ENCODE peak calls at places on chromosomes 5 and 9, in nine cellular contexts. One of them, this sample, is unnamed.

GRCh38 chr5:164119806-164120440 is 614.5 kb downstream of the MAT2B start:
- DNase-seq in DMS153: no peak
- DNase-seq in NCI-H774: no peak
- DNase-seq in dorsolateral prefrontal cortex: no peak
- DNase-seq in HCT116: no peak
- DNase-seq in EL: peak
- DNase-seq in stimulated activated CD4-positive, alpha-beta T cell treated with anti-CD3 and anti-CD28 coated beads, Interleukin-12 subunit alpha, Interleukin-12 subunit beta, amount 100 ng/mL, for 48 hours: no peak
- DNase-seq in T-helper 1 cell: no peak
- DNase-seq in BJ: no peak
- DNase-seq in this sample: peak

GRCh38 chr5:133051117-133051546 is 681 bp upstream of the HSPA4 start:
- DNase-seq in DMS153: no peak
- DNase-seq in NCI-H774: no peak
- DNase-seq in dorsolateral prefrontal cortex: no peak
- DNase-seq in HCT116: no peak
- DNase-seq in EL: no peak
- DNase-seq in stimulated activated CD4-positive, alpha-beta T cell treated with anti-CD3 and anti-CD28 coated beads, Interleukin-12 subunit alpha, Interleukin-12 subunit beta, amount 100 ng/mL, for 48 hours: no peak
- DNase-seq in T-helper 1 cell: no peak
- DNase-seq in BJ: no peak
- DNase-seq in this sample: no peak

GRCh38 chr5:164504141-164504772 is 998.8 kb downstream of the MAT2B start:
- DNase-seq in DMS153: no peak
- DNase-seq in NCI-H774: peak
- DNase-seq in dorsolateral prefrontal cortex: no peak
- DNase-seq in HCT116: peak
- DNase-seq in EL: peak
- DNase-seq in stimulated activated CD4-positive, alpha-beta T cell treated with anti-CD3 and anti-CD28 coated beads, Interleukin-12 subunit alpha, Interleukin-12 subunit beta, amount 100 ng/mL, for 48 hours: no peak
- DNase-seq in T-helper 1 cell: no peak
- DNase-seq in BJ: no peak
- DNase-seq in this sample: peak

GRCh38 chr9:80789831-80790230 is 899.5 kb downstream of the TLE1 start:
- DNase-seq in DMS153: no peak
- DNase-seq in NCI-H774: no peak
- DNase-seq in dorsolateral prefrontal cortex: no peak
- DNase-seq in HCT116: no peak
- DNase-seq in EL: no peak
- DNase-seq in stimulated activated CD4-positive, alpha-beta T cell treated with anti-CD3 and anti-CD28 coated beads, Interleukin-12 subunit alpha, Interleukin-12 subunit beta, amount 100 ng/mL, for 48 hours: no peak
- DNase-seq in T-helper 1 cell: no peak
- DNase-seq in BJ: no peak
- DNase-seq in this sample: no peak

GRCh38 chr5:77957-78804 is 13.8 kb upstream of the PLEKHG4B start:
- DNase-seq in DMS153: peak
- DNase-seq in NCI-H774: no peak
- DNase-seq in dorsolateral prefrontal cortex: no peak
- DNase-seq in HCT116: peak
- DNase-seq in EL: peak
- DNase-seq in stimulated activated CD4-positive, alpha-beta T cell treated with anti-CD3 and anti-CD28 coated beads, Interleukin-12 subunit alpha, Interleukin-12 subunit beta, amount 100 ng/mL, for 48 hours: no peak
- DNase-seq in T-helper 1 cell: no peak
- DNase-seq in BJ: peak
- DNase-seq in this sample: peak

GRCh38 chr9:137183980-137184595 is 4.3 kb downstream of the ANAPC2 start:
- DNase-seq in DMS153: no peak
- DNase-seq in NCI-H774: no peak
- DNase-seq in dorsolateral prefrontal cortex: no peak
- DNase-seq in HCT116: no peak
- DNase-seq in EL: no peak
- DNase-seq in stimulated activated CD4-positive, alpha-beta T cell treated with anti-CD3 and anti-CD28 coated beads, Interleukin-12 subunit alpha, Interleukin-12 subunit beta, amount 100 ng/mL, for 48 hours: no peak
- DNase-seq in T-helper 1 cell: no peak
- DNase-seq in BJ: no peak
- DNase-seq in this sample: no peak

GRCh38 chr5:102760815-102761214 is 5.7 kb downstream of the PAM start:
- DNase-seq in DMS153: no peak
- DNase-seq in NCI-H774: no peak
- DNase-seq in dorsolateral prefrontal cortex: no peak
- DNase-seq in HCT116: no peak
- DNase-seq in EL: no peak
- DNase-seq in stimulated activated CD4-positive, alpha-beta T cell treated with anti-CD3 and anti-CD28 coated beads, Interleukin-12 subunit alpha, Interleukin-12 subunit beta, amount 100 ng/mL, for 48 hours: no peak
- DNase-seq in T-helper 1 cell: no peak
- DNase-seq in BJ: no peak
- DNase-seq in this sample: no peak

GRCh38 chr9:134438204-134438788 is 112.0 kb downstream of the RXRA start:
- DNase-seq in DMS153: no peak
- DNase-seq in NCI-H774: no peak
- DNase-seq in dorsolateral prefrontal cortex: no peak
- DNase-seq in HCT116: no peak
- DNase-seq in EL: no peak
- DNase-seq in stimulated activated CD4-positive, alpha-beta T cell treated with anti-CD3 and anti-CD28 coated beads, Interleukin-12 subunit alpha, Interleukin-12 subunit beta, amount 100 ng/mL, for 48 hours: no peak
- DNase-seq in T-helper 1 cell: no peak
- DNase-seq in BJ: no peak
- DNase-seq in this sample: no peak

GRCh38 chr9:101366038-101366756 is 18.6 kb downstream of the BAAT start:
- DNase-seq in DMS153: no peak
- DNase-seq in NCI-H774: no peak
- DNase-seq in dorsolateral prefrontal cortex: no peak
- DNase-seq in HCT116: no peak
- DNase-seq in EL: peak
- DNase-seq in stimulated activated CD4-positive, alpha-beta T cell treated with anti-CD3 and anti-CD28 coated beads, Interleukin-12 subunit alpha, Interleukin-12 subunit beta, amount 100 ng/mL, for 48 hours: no peak
- DNase-seq in T-helper 1 cell: no peak
- DNase-seq in BJ: peak
- DNase-seq in this sample: no peak

GRCh38 chr9:14188011-14188410 is 125.9 kb downstream of the NFIB start:
- DNase-seq in DMS153: no peak
- DNase-seq in NCI-H774: no peak
- DNase-seq in dorsolateral prefrontal cortex: no peak
- DNase-seq in HCT116: no peak
- DNase-seq in EL: no peak
- DNase-seq in stimulated activated CD4-positive, alpha-beta T cell treated with anti-CD3 and anti-CD28 coated beads, Interleukin-12 subunit alpha, Interleukin-12 subunit beta, amount 100 ng/mL, for 48 hours: no peak
- DNase-seq in T-helper 1 cell: no peak
- DNase-seq in BJ: no peak
- DNase-seq in this sample: no peak

GRCh38 chr9:113720495-113720894 is 155.6 kb upstream of the ZNF618 start:
- DNase-seq in DMS153: no peak
- DNase-seq in NCI-H774: no peak
- DNase-seq in dorsolateral prefrontal cortex: no peak
- DNase-seq in HCT116: no peak
- DNase-seq in EL: no peak
- DNase-seq in stimulated activated CD4-positive, alpha-beta T cell treated with anti-CD3 and anti-CD28 coated beads, Interleukin-12 subunit alpha, Interleukin-12 subunit beta, amount 100 ng/mL, for 48 hours: no peak
- DNase-seq in T-helper 1 cell: no peak
- DNase-seq in BJ: no peak
- DNase-seq in this sample: no peak

GRCh38 chr5:105639068-105639467 is 2031.7 kb downstream of the EFNA5 start:
- DNase-seq in DMS153: no peak
- DNase-seq in NCI-H774: no peak
- DNase-seq in dorsolateral prefrontal cortex: no peak
- DNase-seq in HCT116: no peak
- DNase-seq in EL: no peak
- DNase-seq in stimulated activated CD4-positive, alpha-beta T cell treated with anti-CD3 and anti-CD28 coated beads, Interleukin-12 subunit alpha, Interleukin-12 subunit beta, amount 100 ng/mL, for 48 hours: no peak
- DNase-seq in T-helper 1 cell: no peak
- DNase-seq in BJ: no peak
- DNase-seq in this sample: no peak

GRCh38 chr5:136080483-136081180 is 51.8 kb downstream of the TGFBI start:
- DNase-seq in DMS153: no peak
- DNase-seq in NCI-H774: no peak
- DNase-seq in dorsolateral prefrontal cortex: peak
- DNase-seq in HCT116: peak
- DNase-seq in EL: peak
- DNase-seq in stimulated activated CD4-positive, alpha-beta T cell treated with anti-CD3 and anti-CD28 coated beads, Interleukin-12 subunit alpha, Interleukin-12 subunit beta, amount 100 ng/mL, for 48 hours: peak
- DNase-seq in T-helper 1 cell: peak
- DNase-seq in BJ: peak
- DNase-seq in this sample: peak

GRCh38 chr9:37410969-37411785 is 11.3 kb upstream of the GRHPR start:
- DNase-seq in DMS153: no peak
- DNase-seq in NCI-H774: no peak
- DNase-seq in dorsolateral prefrontal cortex: no peak
- DNase-seq in HCT116: no peak
- DNase-seq in EL: peak
- DNase-seq in stimulated activated CD4-positive, alpha-beta T cell treated with anti-CD3 and anti-CD28 coated beads, Interleukin-12 subunit alpha, Interleukin-12 subunit beta, amount 100 ng/mL, for 48 hours: peak
- DNase-seq in T-helper 1 cell: no peak
- DNase-seq in BJ: no peak
- DNase-seq in this sample: no peak

GRCh38 chr5:7728076-7728475 is 122.9 kb downstream of the CFAP90 start:
- DNase-seq in DMS153: no peak
- DNase-seq in NCI-H774: no peak
- DNase-seq in dorsolateral prefrontal cortex: no peak
- DNase-seq in HCT116: no peak
- DNase-seq in EL: no peak
- DNase-seq in stimulated activated CD4-positive, alpha-beta T cell treated with anti-CD3 and anti-CD28 coated beads, Interleukin-12 subunit alpha, Interleukin-12 subunit beta, amount 100 ng/mL, for 48 hours: no peak
- DNase-seq in T-helper 1 cell: no peak
- DNase-seq in BJ: no peak
- DNase-seq in this sample: no peak

GRCh38 chr9:123568691-123569342 is 212.8 kb downstream of the CRB2 start:
- DNase-seq in DMS153: no peak
- DNase-seq in NCI-H774: no peak
- DNase-seq in dorsolateral prefrontal cortex: no peak
- DNase-seq in HCT116: no peak
- DNase-seq in EL: peak
- DNase-seq in stimulated activated CD4-positive, alpha-beta T cell treated with anti-CD3 and anti-CD28 coated beads, Interleukin-12 subunit alpha, Interleukin-12 subunit beta, amount 100 ng/mL, for 48 hours: no peak
- DNase-seq in T-helper 1 cell: no peak
- DNase-seq in BJ: peak
- DNase-seq in this sample: no peak

GRCh38 chr5:92409131-92409530 is 1026.0 kb upstream of the ARRDC3 start:
- DNase-seq in DMS153: no peak
- DNase-seq in NCI-H774: no peak
- DNase-seq in dorsolateral prefrontal cortex: no peak
- DNase-seq in HCT116: no peak
- DNase-seq in EL: no peak
- DNase-seq in stimulated activated CD4-positive, alpha-beta T cell treated with anti-CD3 and anti-CD28 coated beads, Interleukin-12 subunit alpha, Interleukin-12 subunit beta, amount 100 ng/mL, for 48 hours: no peak
- DNase-seq in T-helper 1 cell: no peak
- DNase-seq in BJ: no peak
- DNase-seq in this sample: no peak

GRCh38 chr5:56314536-56314935 is 81.4 kb upstream of the ANKRD55 start:
- DNase-seq in DMS153: no peak
- DNase-seq in NCI-H774: no peak
- DNase-seq in dorsolateral prefrontal cortex: no peak
- DNase-seq in HCT116: no peak
- DNase-seq in EL: peak
- DNase-seq in stimulated activated CD4-positive, alpha-beta T cell treated with anti-CD3 and anti-CD28 coated beads, Interleukin-12 subunit alpha, Interleukin-12 subunit beta, amount 100 ng/mL, for 48 hours: peak
- DNase-seq in T-helper 1 cell: no peak
- DNase-seq in BJ: no peak
- DNase-seq in this sample: peak

GRCh38 chr9:35074791-35075190 is 2.4 kb upstream of the VCP start:
- DNase-seq in DMS153: no peak
- DNase-seq in NCI-H774: no peak
- DNase-seq in dorsolateral prefrontal cortex: no peak
- DNase-seq in HCT116: no peak
- DNase-seq in EL: no peak
- DNase-seq in stimulated activated CD4-positive, alpha-beta T cell treated with anti-CD3 and anti-CD28 coated beads, Interleukin-12 subunit alpha, Interleukin-12 subunit beta, amount 100 ng/mL, for 48 hours: no peak
- DNase-seq in T-helper 1 cell: no peak
- DNase-seq in BJ: no peak
- DNase-seq in this sample: no peak

GRCh38 chr9:137843355-137843754 is 34.2 kb upstream of the CACNA1B start:
- DNase-seq in DMS153: no peak
- DNase-seq in NCI-H774: no peak
- DNase-seq in dorsolateral prefrontal cortex: no peak
- DNase-seq in HCT116: no peak
- DNase-seq in EL: no peak
- DNase-seq in stimulated activated CD4-positive, alpha-beta T cell treated with anti-CD3 and anti-CD28 coated beads, Interleukin-12 subunit alpha, Interleukin-12 subunit beta, amount 100 ng/mL, for 48 hours: no peak
- DNase-seq in T-helper 1 cell: no peak
- DNase-seq in BJ: no peak
- DNase-seq in this sample: no peak

GRCh38 chr5:75021229-75021628 is 31.1 kb downstream of the GCNT4 start:
- DNase-seq in DMS153: no peak
- DNase-seq in NCI-H774: no peak
- DNase-seq in dorsolateral prefrontal cortex: no peak
- DNase-seq in HCT116: no peak
- DNase-seq in EL: no peak
- DNase-seq in stimulated activated CD4-positive, alpha-beta T cell treated with anti-CD3 and anti-CD28 coated beads, Interleukin-12 subunit alpha, Interleukin-12 subunit beta, amount 100 ng/mL, for 48 hours: no peak
- DNase-seq in T-helper 1 cell: no peak
- DNase-seq in BJ: no peak
- DNase-seq in this sample: no peak

GRCh38 chr9:19533373-19533772 is 124.6 kb downstream of the ACER2 start:
- DNase-seq in DMS153: no peak
- DNase-seq in NCI-H774: no peak
- DNase-seq in dorsolateral prefrontal cortex: no peak
- DNase-seq in HCT116: no peak
- DNase-seq in EL: peak
- DNase-seq in stimulated activated CD4-positive, alpha-beta T cell treated with anti-CD3 and anti-CD28 coated beads, Interleukin-12 subunit alpha, Interleukin-12 subunit beta, amount 100 ng/mL, for 48 hours: no peak
- DNase-seq in T-helper 1 cell: no peak
- DNase-seq in BJ: no peak
- DNase-seq in this sample: no peak

GRCh38 chr5:68644971-68645370 is 429.4 kb downstream of the PIK3R1 start:
- DNase-seq in DMS153: no peak
- DNase-seq in NCI-H774: no peak
- DNase-seq in dorsolateral prefrontal cortex: no peak
- DNase-seq in HCT116: no peak
- DNase-seq in EL: no peak
- DNase-seq in stimulated activated CD4-positive, alpha-beta T cell treated with anti-CD3 and anti-CD28 coated beads, Interleukin-12 subunit alpha, Interleukin-12 subunit beta, amount 100 ng/mL, for 48 hours: no peak
- DNase-seq in T-helper 1 cell: no peak
- DNase-seq in BJ: no peak
- DNase-seq in this sample: no peak

GRCh38 chr9:83066771-83067170 is 3.8 kb upstream of the RASEF start:
- DNase-seq in DMS153: no peak
- DNase-seq in NCI-H774: no peak
- DNase-seq in dorsolateral prefrontal cortex: no peak
- DNase-seq in HCT116: no peak
- DNase-seq in EL: peak
- DNase-seq in stimulated activated CD4-positive, alpha-beta T cell treated with anti-CD3 and anti-CD28 coated beads, Interleukin-12 subunit alpha, Interleukin-12 subunit beta, amount 100 ng/mL, for 48 hours: no peak
- DNase-seq in T-helper 1 cell: no peak
- DNase-seq in BJ: peak
- DNase-seq in this sample: no peak

GRCh38 chr9:69499959-69500358 is 172.2 kb downstream of the APBA1 start:
- DNase-seq in DMS153: no peak
- DNase-seq in NCI-H774: no peak
- DNase-seq in dorsolateral prefrontal cortex: no peak
- DNase-seq in HCT116: no peak
- DNase-seq in EL: no peak
- DNase-seq in stimulated activated CD4-positive, alpha-beta T cell treated with anti-CD3 and anti-CD28 coated beads, Interleukin-12 subunit alpha, Interleukin-12 subunit beta, amount 100 ng/mL, for 48 hours: no peak
- DNase-seq in T-helper 1 cell: no peak
- DNase-seq in BJ: no peak
- DNase-seq in this sample: no peak

GRCh38 chr5:151739939-151740335 is 18.5 kb downstream of the ATOX1 start:
- DNase-seq in DMS153: no peak
- DNase-seq in NCI-H774: no peak
- DNase-seq in dorsolateral prefrontal cortex: no peak
- DNase-seq in HCT116: no peak
- DNase-seq in EL: peak
- DNase-seq in stimulated activated CD4-positive, alpha-beta T cell treated with anti-CD3 and anti-CD28 coated beads, Interleukin-12 subunit alpha, Interleukin-12 subunit beta, amount 100 ng/mL, for 48 hours: no peak
- DNase-seq in T-helper 1 cell: no peak
- DNase-seq in BJ: peak
- DNase-seq in this sample: no peak

GRCh38 chr9:20243866-20244647 is 378.2 kb downstream of the MLLT3 start:
- DNase-seq in DMS153: no peak
- DNase-seq in NCI-H774: no peak
- DNase-seq in dorsolateral prefrontal cortex: no peak
- DNase-seq in HCT116: no peak
- DNase-seq in EL: no peak
- DNase-seq in stimulated activated CD4-positive, alpha-beta T cell treated with anti-CD3 and anti-CD28 coated beads, Interleukin-12 subunit alpha, Interleukin-12 subunit beta, amount 100 ng/mL, for 48 hours: no peak
- DNase-seq in T-helper 1 cell: no peak
- DNase-seq in BJ: no peak
- DNase-seq in this sample: no peak

GRCh38 chr9:136399176-136400037 is 563 bp downstream of the SNAPC4 start:
- DNase-seq in DMS153: no peak
- DNase-seq in NCI-H774: no peak
- DNase-seq in dorsolateral prefrontal cortex: no peak
- DNase-seq in HCT116: no peak
- DNase-seq in EL: peak
- DNase-seq in stimulated activated CD4-positive, alpha-beta T cell treated with anti-CD3 and anti-CD28 coated beads, Interleukin-12 subunit alpha, Interleukin-12 subunit beta, amount 100 ng/mL, for 48 hours: peak
- DNase-seq in T-helper 1 cell: peak
- DNase-seq in BJ: no peak
- DNase-seq in this sample: no peak

GRCh38 chr9:92728831-92729734 is 35.5 kb downstream of the BICD2 start:
- DNase-seq in DMS153: no peak
- DNase-seq in NCI-H774: no peak
- DNase-seq in dorsolateral prefrontal cortex: peak
- DNase-seq in HCT116: no peak
- DNase-seq in EL: peak
- DNase-seq in stimulated activated CD4-positive, alpha-beta T cell treated with anti-CD3 and anti-CD28 coated beads, Interleukin-12 subunit alpha, Interleukin-12 subunit beta, amount 100 ng/mL, for 48 hours: no peak
- DNase-seq in T-helper 1 cell: no peak
- DNase-seq in BJ: no peak
- DNase-seq in this sample: no peak

GRCh38 chr9:137689745-137690529 is 71.1 kb downstream of the EHMT1 start:
- DNase-seq in DMS153: no peak
- DNase-seq in NCI-H774: no peak
- DNase-seq in dorsolateral prefrontal cortex: no peak
- DNase-seq in HCT116: no peak
- DNase-seq in EL: peak
- DNase-seq in stimulated activated CD4-positive, alpha-beta T cell treated with anti-CD3 and anti-CD28 coated beads, Interleukin-12 subunit alpha, Interleukin-12 subunit beta, amount 100 ng/mL, for 48 hours: no peak
- DNase-seq in T-helper 1 cell: no peak
- DNase-seq in BJ: no peak
- DNase-seq in this sample: peak

GRCh38 chr5:167671176-167671575 is 620.3 kb upstream of the WWC1 start:
- DNase-seq in DMS153: no peak
- DNase-seq in NCI-H774: no peak
- DNase-seq in dorsolateral prefrontal cortex: no peak
- DNase-seq in HCT116: no peak
- DNase-seq in EL: peak
- DNase-seq in stimulated activated CD4-positive, alpha-beta T cell treated with anti-CD3 and anti-CD28 coated beads, Interleukin-12 subunit alpha, Interleukin-12 subunit beta, amount 100 ng/mL, for 48 hours: no peak
- DNase-seq in T-helper 1 cell: no peak
- DNase-seq in BJ: peak
- DNase-seq in this sample: no peak

This sample was measured in NCI-H460.